ENCODE peak calls at places on chromosomes 16 and 17, in five cellular contexts. J is left lung, Y is fibroblast of mammary gland, E is AG10803, L is ovary. M is an unnamed sample.

GRCh38 chr16:85514601-85515318 is 98.4 kb upstream of the GSE1 start:
- DNase-seq in J (peak), Y (peak), E (peak), L (peak), M (peak)

GRCh38 chr16:62033065-62033464 is 3.2 kb downstream of the CDH8 start:
- DNase-seq in J (no peak), Y (no peak), E (no peak), L (no peak), M (no peak)

GRCh38 chr17:68514809-68515208 is 2.6 kb downstream of the PRKAR1A start:
- DNase-seq in J (no peak), Y (peak), E (peak), L (no peak), M (no peak)

GRCh38 chr16:88338896-88339295 is 43.9 kb upstream of the ZNF469 start:
- DNase-seq in J (no peak), Y (no peak), E (no peak), L (no peak), M (no peak)

GRCh38 chr17:61000911-61001310 is 323.3 kb downstream of the BCAS3 start:
- DNase-seq in J (no peak), Y (peak), E (peak), L (no peak), M (peak)

GRCh38 chr17:34647511-34647910 is 68.1 kb downstream of the TMEM132E start:
- DNase-seq in J (no peak), Y (no peak), E (no peak), L (no peak), M (no peak)

GRCh38 chr16:48164907-48165715 is 9.3 kb upstream of the ABCC12 start:
- DNase-seq in J (peak), Y (peak), E (peak), L (peak), M (peak)

GRCh38 chr17:72502111-72502939 is 381.5 kb downstream of the SOX9 start:
- DNase-seq in J (no peak), Y (peak), E (peak), L (no peak), M (no peak)

GRCh38 chr16:51407921-51408320 is 256.9 kb upstream of the SALL1 start:
- DNase-seq in J (no peak), Y (peak), E (no peak), L (no peak), M (no peak)

GRCh38 chr17:43217614-43218087 is 6.0 kb downstream of the TMEM106A start:
- DNase-seq in J (no peak), Y (no peak), E (no peak), L (no peak), M (no peak)

GRCh38 chr17:68972119-68972704 is 17.0 kb upstream of the ABCA8 start:
- DNase-seq in J (no peak), Y (peak), E (peak), L (peak), M (peak)

GRCh38 chr17:78138204-78139060 is 7.8 kb upstream of the C17orf99 start:
- DNase-seq in J (no peak), Y (no peak), E (no peak), L (no peak), M (no peak)

GRCh38 chr16:79286646-79287423 is 313.7 kb downstream of the MAF start:
- DNase-seq in J (peak), Y (no peak), E (no peak), L (peak), M (no peak)

GRCh38 chr16:85173981-85174751 is 61.9 kb upstream of the CIBAR2 start:
- DNase-seq in J (no peak), Y (peak), E (peak), L (no peak), M (peak)

GRCh38 chr17:57853695-57854094 is 3.9 kb upstream of the MRPS23 start:
- DNase-seq in J (no peak), Y (no peak), E (no peak), L (no peak), M (no peak)

GRCh38 chr16:83744521-83744981 is 63.2 kb upstream of the HSBP1 start:
- DNase-seq in J (peak), Y (no peak), E (peak), L (no peak), M (no peak)

GRCh38 chr17:74474043-74474792 is 7.8 kb downstream of the CD300A start:
- DNase-seq in J (no peak), Y (no peak), E (no peak), L (no peak), M (no peak)

GRCh38 chr17:8997994-8998628 is 23.2 kb upstream of the NTN1 start:
- DNase-seq in J (peak), Y (peak), E (peak), L (no peak), M (peak)

GRCh38 chr17:28747046-28747691 is 3.4 kb downstream of the TRAF4 start:
- DNase-seq in J (peak), Y (no peak), E (no peak), L (peak), M (no peak)

GRCh38 chr16:88441460-88441859 is 11.6 kb upstream of the ZFPM1 start:
- DNase-seq in J (no peak), Y (no peak), E (no peak), L (no peak), M (no peak)

GRCh38 chr16:90020838-90021382 is 1.7 kb upstream of the DBNDD1 start:
- DNase-seq in J (no peak), Y (no peak), E (peak), L (no peak), M (peak)

GRCh38 chr17:46942441-46943217 is 19.7 kb downstream of the GOSR2 start:
- DNase-seq in J (peak), Y (peak), E (peak), L (peak), M (peak)

GRCh38 chr16:2008631-2009301 is 855 bp downstream of the ZNF598 start:
- DNase-seq in J (no peak), Y (peak), E (peak), L (no peak), M (no peak)

GRCh38 chr17:69506489-69506888 is 92.0 kb downstream of the MAP2K6 start:
- DNase-seq in J (no peak), Y (peak), E (no peak), L (no peak), M (no peak)

GRCh38 chr17:75133001-75133400 is 1.5 kb upstream of the NT5C start:
- DNase-seq in J (no peak), Y (no peak), E (no peak), L (peak), M (no peak)

GRCh38 chr17:61485067-61485775 is 33.0 kb downstream of the TBX4 start:
- DNase-seq in J (no peak), Y (peak), E (no peak), L (no peak), M (no peak)

GRCh38 chr17:6097005-6097279 is 26.8 kb downstream of the WSCD1 start:
- DNase-seq in J (no peak), Y (no peak), E (no peak), L (no peak), M (no peak)

GRCh38 chr16:3348547-3349167 is 7.0 kb upstream of the OR2C1 start:
- DNase-seq in J (no peak), Y (no peak), E (no peak), L (no peak), M (no peak)

GRCh38 chr16:2963611-2964415 is at the start of gene KREMEN2:
- DNase-seq in J (no peak), Y (no peak), E (no peak), L (peak), M (no peak)

GRCh38 chr17:20979792-20980083 is 63.1 kb downstream of the USP22 start:
- DNase-seq in J (no peak), Y (no peak), E (no peak), L (no peak), M (no peak)

GRCh38 chr16:268141-269053 is 7.3 kb downstream of the RGS11 start:
- DNase-seq in J (no peak), Y (no peak), E (no peak), L (no peak), M (no peak)

GRCh38 chr17:63434951-63435571 is 11.0 kb downstream of the CYB561 start:
- DNase-seq in J (peak), Y (peak), E (no peak), L (no peak), M (peak)

GRCh38 chr17:7931709-7932482 is at the start of the genes CNTROB and TRAPPC1:
- DNase-seq in J (peak), Y (peak), E (peak), L (peak), M (peak)

GRCh38 chr17:20966869-20967268 is 75.9 kb downstream of the USP22 start:
- DNase-seq in J (peak), Y (no peak), E (no peak), L (no peak), M (no peak)

GRCh38 chr17:28119049-28119448 is 76.6 kb downstream of the NLK start:
- DNase-seq in J (no peak), Y (no peak), E (no peak), L (no peak), M (no peak)

GRCh38 chr16:73214825-73215481 is 167.0 kb upstream of the ZFHX3 start:
- DNase-seq in J (no peak), Y (peak), E (peak), L (no peak), M (peak)

GRCh38 chr17:4710693-4711634 is 532 bp downstream of the ARRB2 start:
- DNase-seq in J (peak), Y (no peak), E (no peak), L (no peak), M (no peak)

GRCh38 chr17:27512511-27513346 is 56.5 kb downstream of the KSR1 start:
- DNase-seq in J (no peak), Y (no peak), E (no peak), L (no peak), M (no peak)

GRCh38 chr17:60888812-60889709 is 211.4 kb downstream of the BCAS3 start:
- DNase-seq in J (no peak), Y (no peak), E (peak), L (no peak), M (no peak)

GRCh38 chr17:81391964-81392908 is 3.0 kb upstream of the BAHCC1 start:
- DNase-seq in J (no peak), Y (peak), E (peak), L (peak), M (peak)

GRCh38 chr17:81394831-81395599 is at the start of gene BAHCC1:
- DNase-seq in J (peak), Y (peak), E (peak), L (peak), M (peak)

GRCh38 chr17:81394377-81394747 is 895 bp upstream of the BAHCC1 start:
- DNase-seq in J (no peak), Y (no peak), E (no peak), L (no peak), M (peak)

GRCh38 chr17:81392909-81393654 is 2.2 kb upstream of the BAHCC1 start:
- DNase-seq in J (no peak), Y (no peak), E (peak), L (no peak), M (no peak)

DNA sequence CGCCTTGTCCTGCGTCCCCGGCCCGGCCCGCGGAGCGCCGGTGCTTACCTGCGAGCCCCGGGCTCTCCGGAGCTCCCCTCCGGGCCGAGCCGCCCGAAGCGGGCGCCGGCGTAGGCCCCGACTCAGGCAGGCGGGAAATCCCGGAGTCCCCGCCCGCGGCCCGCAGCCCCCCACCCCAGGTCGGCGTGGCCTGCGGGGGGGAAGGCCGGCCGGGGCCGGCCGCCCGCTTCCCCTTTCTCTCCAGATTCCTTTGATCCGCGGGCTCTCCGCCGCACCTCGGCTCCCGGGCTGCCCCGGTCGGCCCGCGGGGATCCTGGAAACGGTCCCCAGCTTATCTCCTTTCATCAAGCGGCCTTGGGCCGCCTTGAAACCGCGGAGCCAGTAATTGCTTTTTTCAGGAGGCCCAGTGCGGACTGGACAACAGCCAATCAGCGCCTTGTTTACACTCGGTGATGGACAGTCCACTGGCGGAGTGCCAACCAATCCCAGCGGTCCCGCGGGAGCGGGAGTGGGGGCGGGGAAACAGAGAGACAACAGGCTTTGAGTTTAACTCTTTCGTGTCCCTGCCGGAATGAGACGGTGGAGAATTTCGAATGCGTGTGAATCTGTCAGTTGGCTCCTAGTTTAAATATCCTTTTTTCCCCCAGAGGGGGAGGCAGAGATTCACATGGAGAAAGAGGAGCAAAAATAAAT is 1.4 kb upstream of the BAHCC1 start:
- DNase-seq in J (peak), Y (peak), E (peak), L (peak), M (peak)
- TF ChIP-seq CTCF in J (no peak), Y (no peak), E (peak), L (no peak), M (peak)

GRCh38 chr17:55004484-55004883 is 35.9 kb downstream of the STXBP4 start:
- DNase-seq in J (no peak), Y (no peak), E (no peak), L (no peak), M (no peak)

DNA sequence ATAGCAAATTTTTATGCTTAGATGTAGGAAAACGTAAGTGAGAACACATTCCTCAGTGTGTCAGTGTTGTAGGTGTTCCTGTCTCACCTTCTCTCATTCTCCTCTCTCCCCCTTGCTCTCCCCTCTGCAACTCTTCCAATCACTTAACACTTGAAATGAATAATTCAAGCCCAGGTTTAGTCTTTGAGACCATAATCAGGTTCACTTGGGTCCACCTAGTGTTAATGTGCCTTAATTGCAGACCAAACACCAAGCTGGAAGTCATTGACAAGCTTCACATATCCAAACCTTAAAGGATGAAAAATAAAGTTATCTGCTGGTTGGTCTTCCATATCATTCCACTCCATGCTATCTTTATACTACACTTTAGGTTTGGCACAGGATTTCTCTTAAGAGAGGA is 37.0 kb downstream of the STXBP4 start:
- DNase-seq in J (no peak), Y (peak), E (peak), L (no peak), M (no peak)
- TF ChIP-seq CTCF in J (peak), Y (peak), E (peak), L (no peak), M (peak)

GRCh38 chr16:66324785-66325184 is 41.7 kb upstream of the CDH5 start:
- DNase-seq in J (no peak), Y (no peak), E (peak), L (no peak), M (peak)
- TF ChIP-seq CTCF in J (no peak), Y (peak), E (no peak), L (no peak), M (peak)

GRCh38 chr17:64736804-64737492 is 74.8 kb upstream of the SMURF2 start:
- DNase-seq in J (no peak), Y (peak), E (peak), L (no peak), M (peak)
- TF ChIP-seq CTCF in J (peak), Y (peak), E (peak), L (peak), M (peak)

GRCh38 chr17:45722161-45722560 is 62.0 kb upstream of the CRHR1 start:
- DNase-seq in J (no peak), Y (peak), E (no peak), L (no peak), M (peak)
- TF ChIP-seq CTCF in J (no peak), Y (peak), E (peak), L (no peak), M (peak)

M was measured in HFFc6.